ENCODE peak calls at places on chromosomes 7 and 10, in eight cellular contexts. X, G, D, Z, O, S, K and E are unnamed samples.

GRCh38 chr10:117967149-117967548 is 79.6 kb downstream of the RAB11FIP2 start:
- DNase-seq in G (no peak), K (no peak), X (no peak), Z (no peak), S (no peak), D (no peak), O (no peak), E (no peak)

GRCh38 chr7:145350334-145350733 is 514.5 kb upstream of the TPK1 start:
- DNase-seq in X (no peak), S (no peak), D (no peak), G (no peak), K (no peak), Z (no peak), O (no peak), E (no peak)

GRCh38 chr7:31782411-31782991 is 95.5 kb downstream of the PPP1R17 start:
- DNase-seq in X (no peak), S (peak), G (peak), D (peak), O (peak), K (peak), Z (no peak), E (peak)

GRCh38 chr10:119178371-119179119 is at the start of gene PRDX3:
- DNase-seq in O (peak), S (peak), G (peak), X (peak), Z (peak), K (peak), D (peak), E (peak)

GRCh38 chr10:95208702-95209391 is 14.8 kb downstream of the ACSM6 start:
- DNase-seq in Z (no peak), S (no peak), O (no peak), G (peak), K (no peak), D (no peak), X (no peak), E (no peak)

GRCh38 chr7:16970732-16971495 is 89.1 kb upstream of the AGR3 start:
- DNase-seq in K (no peak), Z (no peak), D (no peak), S (no peak), G (no peak), O (no peak), X (no peak), E (no peak)

GRCh38 chr7:125465527-125465926 is 535.9 kb upstream of the POT1 start:
- DNase-seq in X (no peak), G (no peak), D (no peak), O (no peak), K (no peak), Z (no peak), S (no peak), E (no peak)

GRCh38 chr10:1204434-1205326 is 148.5 kb downstream of the WDR37 start:
- DNase-seq in X (no peak), K (no peak), S (no peak), O (no peak), D (no peak), Z (peak), G (no peak), E (no peak)

GRCh38 chr10:35635576-35635975 is 6.5 kb downstream of the FZD8 start:
- DNase-seq in Z (no peak), O (peak), D (peak), S (peak), G (peak), K (peak), X (no peak), E (peak)

GRCh38 chr7:150322114-150322832 is 882 bp upstream of the LRRC61 start:
- DNase-seq in O (peak), S (no peak), X (no peak), K (no peak), Z (no peak), D (no peak), G (no peak), E (no peak)

GRCh38 chr7:79897166-79897565 is 237.5 kb upstream of the GNAI1 start:
- DNase-seq in Z (no peak), D (no peak), S (no peak), O (no peak), G (no peak), X (no peak), K (no peak), E (no peak)

GRCh38 chr10:42785759-42786158 is 3.2 kb downstream of the BMS1 start:
- DNase-seq in K (no peak), O (no peak), D (no peak), Z (no peak), S (no peak), G (no peak), X (no peak), E (no peak)

DNA sequence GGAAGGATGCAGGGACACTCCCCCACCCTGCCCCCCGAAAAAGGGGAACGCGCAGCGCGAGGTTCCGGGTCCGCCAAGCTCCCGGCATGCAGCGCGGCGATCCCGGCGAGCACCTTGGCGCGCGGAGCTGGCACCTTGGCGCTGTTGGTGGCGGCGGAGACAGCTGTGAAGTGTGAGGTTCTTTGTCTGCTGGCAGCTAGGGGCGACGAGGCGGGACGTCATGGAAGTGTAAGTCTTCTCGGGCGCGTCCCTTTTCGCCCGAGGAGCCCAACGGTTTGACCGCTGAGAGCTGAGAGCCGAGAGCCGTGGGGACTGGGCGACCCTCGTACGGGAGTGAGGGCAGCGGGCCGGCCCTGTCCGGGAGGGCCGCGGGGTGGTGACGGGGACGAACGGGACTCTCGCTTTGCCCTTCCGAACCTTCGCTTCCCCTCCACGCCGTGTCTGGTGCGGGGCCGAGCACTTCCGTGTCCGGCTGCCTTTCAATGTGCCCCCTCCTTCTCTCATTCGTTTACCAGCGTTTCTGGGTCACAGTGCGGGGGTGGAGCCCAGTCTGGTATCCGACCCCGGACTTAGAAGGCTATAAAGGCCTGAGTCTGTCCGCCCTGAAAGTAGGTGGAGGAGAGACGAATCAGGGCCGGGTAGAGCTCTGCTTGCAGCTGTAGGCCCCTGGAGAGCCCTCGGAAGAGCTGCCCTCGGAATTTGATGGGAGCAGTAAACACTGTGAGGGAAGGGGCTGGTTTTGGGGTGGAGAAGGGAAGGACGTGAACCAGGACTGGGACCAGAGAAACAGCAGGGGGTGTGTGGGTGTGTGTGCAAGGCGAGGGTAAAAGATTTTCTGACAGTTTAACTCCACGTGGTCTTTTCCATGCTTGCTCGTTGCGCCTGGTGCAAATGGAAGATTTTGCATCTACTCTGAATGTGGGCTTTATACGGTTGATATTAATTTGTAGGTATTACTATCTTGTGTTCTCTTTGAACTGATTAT is at the start of gene CRCP:
- DNase-seq in G (peak), O (peak), D (no peak), K (peak), S (no peak), X (peak), Z (peak), E (peak)
- TF ChIP-seq CTCF in G (peak), O (peak), D (peak), K (peak), S (no peak), X (no peak), Z (no peak), E (peak)

GRCh38 chr10:18753496-18753895 is 94.3 kb downstream of the ARL5B start:
- DNase-seq in D (no peak), X (no peak), K (no peak), O (no peak), Z (no peak), S (no peak), G (no peak), E (no peak)
- H3K4me3 ChIP-seq in D (no peak), X (no peak), K (no peak), O (no peak), Z (no peak), S (no peak), G (no peak), E (no peak)

GRCh38 chr7:94297397-94297838 is 97.3 kb upstream of the COL1A2 start:
- DNase-seq in S (no peak), O (peak), K (peak), D (peak), Z (peak), X (no peak), G (peak), E (peak)

GRCh38 chr7:94303736-94304135 is 91.0 kb upstream of the COL1A2 start:
- DNase-seq in K (peak), G (no peak), X (no peak), O (peak), Z (no peak), S (no peak), D (no peak), E (peak)

GRCh38 chr7:94298943-94299342 is 95.8 kb upstream of the COL1A2 start:
- DNase-seq in O (no peak), D (no peak), X (no peak), Z (no peak), K (peak), G (peak), S (no peak), E (peak)

GRCh38 chr7:94300176-94300835 is 94.4 kb upstream of the COL1A2 start:
- DNase-seq in D (no peak), S (no peak), X (no peak), G (no peak), K (no peak), O (no peak), Z (no peak), E (no peak)

GRCh38 chr7:94301024-94301588 is 93.6 kb upstream of the COL1A2 start:
- DNase-seq in O (peak), X (peak), S (peak), G (peak), D (peak), K (peak), Z (peak), E (peak)
- TF ChIP-seq CTCF in O (peak), X (peak), S (no peak), G (no peak), D (no peak), K (peak), Z (no peak), E (peak)

GRCh38 chr7:108328174-108328651 is 128.0 kb downstream of the NRCAM start:
- DNase-seq in S (no peak), D (no peak), G (no peak), O (no peak), X (no peak), K (no peak), Z (no peak), E (no peak)
- H3K4me3 ChIP-seq in S (no peak), D (no peak), G (no peak), O (no peak), X (no peak), K (no peak), Z (no peak), E (no peak)